ENCODE peak calls at places on chromosomes 13 and 19, in six cellular contexts. Y is testis; A is naive thymus-derived CD8-positive, alpha-beta T cell; O is HuH-7; U is AG04450; I is SHP77 treated with DMSO at 0.1 percent for 48 hours. J is an unnamed sample.

GRCh38 chr13:68608147-68608546 is 1378.0 kb upstream of the PCDH9 start:
- DNase-seq in I (no peak), U (no peak), Y (no peak), O (no peak), A (no peak), J (no peak)

GRCh38 chr19:41951686-41952172 is 7.4 kb downstream of the RABAC1 start:
- DNase-seq in Y (peak; percentile 82), U (peak; percentile 16), I (peak; percentile 20), A (peak; percentile 82), O (peak; percentile 97), J (peak; percentile 96)

GRCh38 chr13:98133949-98134348 is 8.9 kb upstream of the FARP1 start:
- DNase-seq in A (no peak), U (no peak), I (no peak), Y (no peak), O (no peak), J (no peak)

GRCh38 chr13:37884674-37885073 is 15.1 kb upstream of the TRPC4 start:
- DNase-seq in I (no peak), U (no peak), Y (no peak), O (no peak), A (no peak), J (no peak)

GRCh38 chr19:13629687-13630357 is 123.5 kb upstream of the CACNA1A start:
- DNase-seq in A (no peak), I (no peak), Y (no peak), U (no peak), O (no peak), J (no peak)

GRCh38 chr19:50036905-50037304 is 11.1 kb downstream of the ZNF473 start:
- DNase-seq in O (no peak), Y (no peak), I (no peak), U (no peak), A (no peak), J (no peak)

GRCh38 chr19:13778398-13778797 is 4.1 kb downstream of the C19orf53 start:
- DNase-seq in Y (no peak), I (no peak), A (no peak), O (no peak), U (no peak), J (peak; percentile 9)

GRCh38 chr13:85616275-85616674 is 182.9 kb downstream of the SLITRK6 start:
- DNase-seq in I (no peak), Y (no peak), U (no peak), A (no peak), O (no peak), J (no peak)

GRCh38 chr19:56106397-56106849 is 14.7 kb downstream of the ZNF787 start:
- DNase-seq in I (no peak), U (no peak), A (no peak), Y (no peak), O (no peak), J (peak; percentile 56)

GRCh38 chr19:33795370-33796163 is 1.1 kb upstream of the KCTD15 start:
- DNase-seq in A (no peak), Y (peak; percentile 77), O (peak; percentile 94), U (no peak), I (peak; percentile 17), J (peak; percentile 99)

GRCh38 chr13:77219401-77219800 is 107.5 kb downstream of the MYCBP2 start:
- DNase-seq in A (no peak), I (no peak), O (no peak), U (no peak), Y (no peak), J (no peak)

GRCh38 chr13:109204657-109205056 is 575.2 kb downstream of the MYO16 start:
- DNase-seq in U (no peak), A (no peak), O (no peak), I (no peak), Y (no peak), J (no peak)

GRCh38 chr13:66218583-66218982 is 1011.6 kb downstream of the PCDH9 start:
- DNase-seq in A (no peak), I (no peak), Y (no peak), O (no peak), U (no peak), J (no peak)

GRCh38 chr13:36606060-36606459 is 67.8 kb upstream of the SERTM1 start:
- DNase-seq in U (no peak), I (no peak), A (no peak), O (no peak), Y (no peak), J (peak; percentile 6)

GRCh38 chr19:55552620-55553019 is 7.3 kb upstream of the SBK3 start:
- DNase-seq in I (no peak), Y (no peak), A (no peak), U (peak; percentile 51), O (no peak), J (peak; percentile 45)

GRCh38 chr19:10762656-10763055 is 44.8 kb downstream of the DNM2 start:
- DNase-seq in A (no peak), U (no peak), O (no peak), I (no peak), Y (no peak), J (peak; percentile 55)

GRCh38 chr19:53657778-53658177 is 26.0 kb downstream of the DPRX start:
- DNase-seq in U (no peak), I (no peak), A (no peak), Y (no peak), O (no peak), J (no peak)

GRCh38 chr19:31112158-31112557 is 237.1 kb downstream of the TSHZ3 start:
- DNase-seq in I (no peak), Y (no peak), U (no peak), O (no peak), A (no peak), J (no peak)

GRCh38 chr19:52640916-52641315 is 2.8 kb upstream of the ZNF83 start:
- DNase-seq in U (no peak), O (no peak), Y (peak; percentile 41), I (no peak), A (no peak), J (peak; percentile 88)

J was measured in H7.